ENCODE peak calls at places on chromosome 18, in four cellular contexts. B is endothelial cell of umbilical vein, I is endothelial cell, D is HL-60. M is an unnamed sample.

GRCh38 chr18:59140287-59140885 is 702 bp downstream of the SEC11C start:
- DNase-seq in D (peak), B (peak), I (peak), M (peak)

GRCh38 chr18:68533641-68534040 is 181.3 kb downstream of the TMX3 start:
- DNase-seq in I (no peak), D (no peak), B (no peak), M (no peak)

GRCh38 chr18:36412778-36413177 is 115.3 kb downstream of the FHOD3 start:
- DNase-seq in D (no peak), I (peak), B (no peak), M (no peak)

GRCh38 chr18:9103488-9103887 is 989 bp downstream of the NDUFV2 start:
- DNase-seq in D (no peak), I (no peak), B (peak), M (no peak)

GRCh38 chr18:54679318-54680149 is 88.5 kb downstream of the DYNAP start:
- DNase-seq in I (no peak), B (peak), D (peak), M (no peak)

GRCh38 chr18:22467760-22468553 is 50.2 kb upstream of the CTAGE1 start:
- DNase-seq in D (no peak), I (no peak), B (peak), M (no peak)

GRCh38 chr18:22136395-22136794 is 33.0 kb upstream of the GATA6 start:
- DNase-seq in D (no peak), B (peak), I (no peak), M (no peak)

GRCh38 chr18:12657048-12657848 is 659 bp downstream of the SPIRE1 start:
- DNase-seq in D (no peak), B (peak), I (peak), M (peak)

GRCh38 chr18:22019193-22019592 is 150.2 kb upstream of the GATA6 start:
- DNase-seq in I (no peak), D (no peak), B (no peak), M (no peak)

GRCh38 chr18:64097497-64097896 is 51.4 kb downstream of the LINC00305 start:
- DNase-seq in I (no peak), D (no peak), B (peak), M (no peak)

GRCh38 chr18:56235061-56235772 is 403.2 kb downstream of the TXNL1 start:
- DNase-seq in I (no peak), B (peak), D (peak), M (no peak)

GRCh38 chr18:77187201-77187600 is 54.6 kb upstream of the MBP start:
- DNase-seq in D (no peak), I (no peak), B (no peak), M (no peak)

GRCh38 chr18:55320399-55321255 is 267.4 kb downstream of the TCF4 start:
- DNase-seq in B (peak), D (no peak), I (no peak), M (no peak)

GRCh38 chr18:76817888-76818611 is 4.3 kb upstream of the ZNF236 start:
- DNase-seq in I (no peak), B (no peak), D (no peak), M (no peak)

GRCh38 chr18:13268035-13268700 is 49.6 kb downstream of the LDLRAD4 start:
- DNase-seq in I (no peak), B (peak), D (no peak), M (peak)

GRCh38 chr18:57353940-57354461 is 1.6 kb downstream of the ST8SIA3 start:
- DNase-seq in I (peak), B (peak), D (no peak), M (peak)

GRCh38 chr18:34738173-34738894 is 28.2 kb downstream of the DTNA start:
- DNase-seq in I (no peak), B (peak), D (no peak), M (no peak)

GRCh38 chr18:76621184-76621583 is 126.1 kb upstream of the ZNF516 start:
- DNase-seq in I (no peak), D (no peak), B (no peak), M (no peak)

GRCh38 chr18:14943486-14943885 is 195.5 kb downstream of the ANKRD30B start:
- DNase-seq in D (no peak), I (no peak), B (no peak), M (no peak)

GRCh38 chr18:74963820-74964446 is 245.0 kb downstream of the PTGR3 start:
- DNase-seq in D (peak), B (peak), I (peak), M (peak)

GRCh38 chr18:11561293-11561692 is 48.1 kb upstream of the SLC35G4 start:
- DNase-seq in D (no peak), I (no peak), B (no peak), M (no peak)

GRCh38 chr18:48841381-48842258 is 109.1 kb downstream of the SMAD7 start:
- DNase-seq in D (peak), I (peak), B (peak), M (no peak)

GRCh38 chr18:48137354-48138208 is 207.1 kb upstream of the SMAD2 start:
- DNase-seq in B (no peak), I (no peak), D (no peak), M (no peak)

GRCh38 chr18:22167471-22168151 is 1.8 kb upstream of the GATA6 start:
- DNase-seq in D (no peak), I (peak), B (peak), M (peak)

GRCh38 chr18:58858591-58859468 is 5.8 kb upstream of the ZNF532 start:
- DNase-seq in D (no peak), I (no peak), B (no peak), M (no peak)

GRCh38 chr18:59835656-59836379 is 64.0 kb upstream of the PMAIP1 start:
- DNase-seq in D (no peak), B (no peak), I (no peak), M (peak)

DNA sequence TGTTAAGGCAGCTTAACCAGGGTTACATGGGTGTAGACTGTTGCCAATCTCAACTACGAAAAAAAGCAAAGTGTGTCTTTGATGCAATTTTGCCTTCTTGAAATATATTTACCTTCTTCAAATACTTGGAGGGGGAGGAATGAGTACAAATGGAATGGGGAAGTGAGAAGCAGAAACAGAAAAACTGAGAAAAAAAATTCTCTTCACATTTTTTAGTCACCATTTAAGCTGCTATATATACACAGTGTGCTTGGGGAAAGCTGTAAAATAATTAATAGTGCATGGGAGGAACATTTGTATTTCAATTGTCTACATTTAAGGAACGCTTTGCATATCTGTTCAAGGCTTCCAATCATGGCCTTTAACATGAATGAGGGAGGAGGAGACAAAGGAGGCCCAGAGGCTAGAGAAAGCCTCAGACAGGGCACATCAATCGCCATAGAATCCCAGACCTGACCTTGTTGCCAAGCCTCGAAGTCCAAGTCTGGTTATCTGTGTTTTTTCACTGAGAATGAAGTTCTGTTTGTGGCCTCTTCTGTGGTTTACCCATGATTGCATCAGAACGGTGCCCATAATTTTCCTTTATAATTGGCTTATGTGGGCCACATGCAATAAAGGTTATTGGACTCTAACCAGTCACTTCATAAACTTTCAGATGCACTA is 158.6 kb downstream of the PIK3C3 start:
- DNase-seq in D (peak), B (no peak), I (no peak), M (no peak)
- TF ChIP-seq CTCF in D (no peak), B (no peak), I (no peak), M (no peak)

GRCh38 chr18:38367473-38367872 is 801.9 kb upstream of the CELF4 start:
- DNase-seq in I (no peak), D (no peak), B (no peak), M (no peak)
- TF ChIP-seq CTCF in I (peak), D (no peak), B (no peak), M (no peak)

GRCh38 chr18:61851940-61852451 is 40.8 kb downstream of the RNF152 start:
- DNase-seq in D (no peak), I (no peak), B (no peak), M (no peak)
- TF ChIP-seq CTCF in D (no peak), I (no peak), B (no peak), M (no peak)

DNA sequence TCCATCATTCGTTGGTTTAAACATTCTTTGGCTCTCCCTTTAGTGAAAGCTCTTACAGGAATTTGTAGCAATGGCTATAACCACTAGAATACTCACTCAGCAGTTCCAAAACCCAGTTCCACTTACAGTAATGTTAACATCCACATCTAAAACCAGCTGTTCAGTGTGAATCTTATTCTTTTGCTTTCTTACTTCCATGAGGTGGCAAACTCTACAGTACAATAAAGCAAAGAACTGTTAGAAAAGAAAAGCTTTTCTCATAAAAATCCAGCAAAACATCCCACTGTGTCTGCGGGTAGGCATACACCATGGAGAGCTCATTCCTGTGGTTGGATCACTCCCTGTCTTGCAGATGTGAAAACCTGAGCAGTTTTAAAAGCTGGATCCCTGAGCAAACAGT is 147.1 kb downstream of the ARHGAP28 start:
- DNase-seq in B (no peak), I (no peak), D (no peak), M (no peak)
- TF ChIP-seq CTCF in B (no peak), I (no peak), D (no peak), M (no peak)